ENCODE peak calls at places on chromosomes 5 and 9, in seven cellular contexts. M is A549, N is psoas muscle, X is AG09319, I is right atrium auricular region, A is lower lobe of right lung, E is tibial artery. Y is an unnamed sample.
A peak's percentile ranks its signal among the peaks of the same experiment; 100 is the strongest.

GRCh38 chr9:8871796-8872470 is 1072.4 kb upstream of the DMAC1 start:
- DNase-seq in M (no peak), N (no peak), X (no peak), I (no peak), A (no peak), E (no peak), Y (no peak)

GRCh38 chr9:87844471-87844870 is 38.2 kb upstream of the SPATA31E1 start:
- DNase-seq in M (no peak), N (no peak), X (no peak), I (no peak), A (no peak), E (no peak), Y (no peak)

GRCh38 chr9:94639045-94639995 is at the start of gene FBP1:
- DNase-seq in M (no peak), N (peak; percentile 72), X (no peak), I (no peak), A (peak; percentile 92), E (peak; percentile 75), Y (peak; percentile 32)

GRCh38 chr5:142826741-142827492 is 56.7 kb downstream of the ARHGAP26 start:
- DNase-seq in M (peak; percentile 47), N (no peak), X (no peak), I (no peak), A (peak; percentile 59), E (no peak), Y (no peak)

GRCh38 chr5:41334758-41335157 is 121.4 kb upstream of the C6 start:
- DNase-seq in M (no peak), N (no peak), X (no peak), I (no peak), A (no peak), E (no peak), Y (no peak)

GRCh38 chr5:140524003-140524402 is 23.5 kb upstream of the EIF4EBP3 start:
- DNase-seq in M (no peak), N (no peak), X (no peak), I (no peak), A (no peak), E (no peak), Y (no peak)

GRCh38 chr9:113488490-113488889 is 25.0 kb downstream of the RGS3 start:
- DNase-seq in M (no peak), N (peak; percentile 77), X (no peak), I (no peak), A (no peak), E (peak; percentile 92), Y (no peak)

GRCh38 chr5:115579216-115579615 is 23.1 kb downstream of the TICAM2 start:
- DNase-seq in M (no peak), N (no peak), X (no peak), I (no peak), A (no peak), E (no peak), Y (no peak)

GRCh38 chr5:53642006-53642405 is 81.6 kb downstream of the NDUFS4 start:
- DNase-seq in M (no peak), N (no peak), X (no peak), I (no peak), A (no peak), E (no peak), Y (no peak)

GRCh38 chr9:12766357-12766756 is 8.5 kb upstream of the LURAP1L start:
- DNase-seq in M (no peak), N (no peak), X (no peak), I (no peak), A (no peak), E (no peak), Y (no peak)

GRCh38 chr5:148574167-148574566 is 80.2 kb downstream of the HTR4 start:
- DNase-seq in M (no peak), N (no peak), X (no peak), I (no peak), A (no peak), E (no peak), Y (no peak)

GRCh38 chr9:134783699-134784039 is 96.9 kb upstream of the FCN2 start:
- DNase-seq in M (no peak), N (peak; percentile 77), X (no peak), I (peak; percentile 70), A (no peak), E (no peak), Y (no peak)

GRCh38 chr9:111961011-111961410 is 64.4 kb downstream of the UGCG start:
- DNase-seq in M (no peak), N (no peak), X (no peak), I (no peak), A (no peak), E (no peak), Y (no peak)

GRCh38 chr9:136143215-136144001 is 24.7 kb upstream of the TMEM250 start:
- DNase-seq in M (peak; percentile 60), N (peak; percentile 46), X (no peak), I (no peak), A (no peak), E (no peak), Y (peak; percentile 59)

DNA sequence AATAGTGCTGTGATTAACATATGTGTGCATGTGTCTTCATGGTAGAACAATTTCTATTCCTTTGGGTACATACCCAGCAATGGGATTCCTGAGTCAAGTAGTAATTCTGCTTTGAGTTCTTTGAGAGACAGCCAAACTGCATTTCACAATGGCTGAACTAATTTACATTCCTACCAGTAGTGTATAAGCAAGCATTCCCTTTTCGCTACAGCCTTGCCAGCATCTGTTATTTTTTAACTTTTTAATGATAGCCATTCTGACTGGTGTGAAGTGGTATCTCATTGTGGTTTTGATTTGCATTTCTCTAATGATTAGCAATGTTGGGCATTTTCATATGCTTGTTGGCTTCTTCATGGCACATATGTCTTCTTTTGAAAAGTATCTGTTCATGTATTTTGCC is 308.5 kb downstream of the ARRDC3 start:
- DNase-seq in M (peak; percentile 12), N (no peak), X (peak; percentile 71), I (no peak), A (no peak), E (no peak), Y (no peak)
- TF ChIP-seq CTCF in M (no peak), N (no peak), X (peak; percentile 25), I (no peak), A (peak; percentile 28), E (peak; percentile 9), Y (no peak)

GRCh38 chr5:82499845-82500244 is 221.7 kb upstream of the RPS23 start:
- DNase-seq in M (no peak), N (no peak), X (no peak), I (no peak), A (no peak), E (no peak), Y (no peak)

GRCh38 chr5:82497242-82497641 is 219.1 kb upstream of the RPS23 start:
- DNase-seq in M (no peak), N (no peak), X (no peak), I (no peak), A (no peak), E (no peak), Y (no peak)

GRCh38 chr5:82489668-82490067 is 211.5 kb upstream of the RPS23 start:
- DNase-seq in M (no peak), N (no peak), X (no peak), I (no peak), A (no peak), E (no peak), Y (no peak)

GRCh38 chr5:82493217-82493616 is 215.1 kb upstream of the RPS23 start:
- DNase-seq in M (no peak), N (no peak), X (no peak), I (no peak), A (no peak), E (no peak), Y (no peak)

GRCh38 chr5:82494942-82495341 is 216.8 kb upstream of the RPS23 start:
- DNase-seq in M (no peak), N (no peak), X (no peak), I (no peak), A (no peak), E (no peak), Y (no peak)
- TF ChIP-seq CTCF in M (no peak), N (no peak), X (peak; percentile 26), I (no peak), A (no peak), E (no peak), Y (peak; percentile 30)

GRCh38 chr5:14419686-14420085 is 161.9 kb upstream of the OTULINL start:
- DNase-seq in M (no peak), N (no peak), X (no peak), I (no peak), A (no peak), E (no peak), Y (no peak)

GRCh38 chr5:14416709-14417108 is 164.9 kb upstream of the OTULINL start:
- DNase-seq in M (no peak), N (no peak), X (no peak), I (no peak), A (no peak), E (no peak), Y (no peak)

GRCh38 chr5:14417792-14418765 is 163.5 kb upstream of the OTULINL start:
- DNase-seq in M (no peak), N (no peak), X (no peak), I (no peak), A (no peak), E (no peak), Y (no peak)

GRCh38 chr5:14415516-14416074 is 166.0 kb upstream of the OTULINL start:
- DNase-seq in M (no peak), N (no peak), X (no peak), I (no peak), A (no peak), E (no peak), Y (no peak)

DNA sequence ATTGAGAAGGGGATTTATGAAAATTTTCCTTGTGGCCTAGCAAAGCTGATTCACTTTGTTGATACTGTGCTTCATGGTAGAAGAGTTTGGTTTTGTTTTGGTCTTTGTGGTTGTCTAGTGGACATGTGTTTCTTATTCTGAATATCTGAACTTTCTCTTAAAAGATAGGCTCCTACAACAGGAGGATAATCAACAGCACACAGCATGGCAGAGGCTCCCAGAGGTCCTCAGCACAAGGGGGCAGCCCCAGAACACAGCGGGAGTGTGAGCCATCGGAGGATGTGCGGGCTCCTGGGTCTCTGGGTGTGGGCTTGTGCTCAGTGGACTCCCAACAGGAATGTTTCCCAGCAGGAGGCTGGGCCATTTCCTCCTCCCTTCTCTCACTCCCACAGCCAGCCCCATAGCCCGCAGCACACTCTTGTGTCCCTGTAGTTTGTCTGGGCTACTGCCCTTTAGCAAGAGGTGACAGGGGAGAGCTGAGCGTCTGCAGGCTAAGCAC is 164.3 kb upstream of the OTULINL start:
- DNase-seq in M (no peak), N (no peak), X (peak; percentile 69), I (no peak), A (no peak), E (no peak), Y (no peak)
- TF ChIP-seq CTCF in M (no peak), N (no peak), X (peak; percentile 29), I (no peak), A (no peak), E (no peak), Y (no peak)

DNA sequence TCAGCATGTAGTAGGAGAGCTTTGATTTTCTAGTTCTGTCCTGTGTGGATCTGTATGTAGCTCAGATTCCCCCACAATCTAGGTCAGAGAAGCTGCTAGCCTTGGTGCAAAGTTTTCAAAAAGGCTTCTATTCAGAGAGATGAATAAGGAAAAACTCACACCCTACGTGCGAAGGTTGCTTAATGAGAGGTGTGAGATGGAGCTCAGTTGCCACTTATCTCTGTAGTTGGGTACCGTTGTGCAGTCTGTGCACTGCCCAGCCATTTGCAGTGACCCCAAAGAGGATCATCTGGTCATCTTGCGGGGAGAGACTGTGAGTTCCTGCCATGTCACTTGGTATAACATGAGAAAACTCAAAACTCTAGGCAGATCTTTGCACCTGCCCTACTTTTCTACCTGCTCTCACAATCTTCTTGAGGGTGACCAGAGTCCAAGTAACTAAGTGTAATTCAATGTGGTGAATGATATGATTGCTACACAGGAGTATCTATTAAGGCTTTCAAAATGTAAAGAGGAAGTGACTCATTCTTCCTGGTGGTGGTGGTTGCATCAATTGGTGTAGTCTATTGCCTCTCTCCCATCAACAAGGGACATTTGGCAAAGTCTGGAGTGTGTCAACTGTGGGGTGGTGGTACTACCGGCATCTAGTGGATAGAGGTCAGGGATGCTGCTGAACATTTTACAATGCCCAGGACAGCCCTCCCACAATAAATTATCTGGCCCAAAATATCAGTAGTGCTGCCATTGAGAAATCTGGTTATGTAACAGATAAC is 65.2 kb downstream of the TMC1 start:
- DNase-seq in M (peak; percentile 84), N (no peak), X (peak; percentile 51), I (peak; percentile 64), A (no peak), E (no peak), Y (no peak)
- TF ChIP-seq CTCF in M (peak; percentile 43), N (no peak), X (peak; percentile 22), I (no peak), A (no peak), E (no peak), Y (no peak)

Y was measured in endothelial cell.